ENCODE peak calls at places on chromosomes 7 and 10, in eight cellular contexts. V is AG09309; H is SJSA1; X is MM.1S; T is Panc1; B is PC-9; C is activated CD8-positive, alpha-beta memory T cell treated with anti-CD3 and anti-CD28 coated beads, Interleukin-2, amount 10 ng/mL, durations not matched to agents 7 days and 5 days; F is CD4-positive, CD25-positive, alpha-beta regulatory T cell. I is an unnamed sample.

GRCh38 chr7:30836991-30837390 is 65.8 kb downstream of the MINDY4 start:
- DNase-seq in V (no peak), H (peak), X (no peak), T (no peak), B (no peak), C (peak), F (no peak), I (no peak)

GRCh38 chr7:80596933-80597517 is 41.4 kb upstream of the CD36 start:
- DNase-seq in V (no peak), H (no peak), X (no peak), T (no peak), B (no peak), C (no peak), F (no peak), I (no peak)

GRCh38 chr10:62759599-62760175 is 44.8 kb upstream of the ADO start:
- DNase-seq in V (no peak), H (no peak), X (no peak), T (no peak), B (no peak), C (no peak), F (no peak), I (no peak)

GRCh38 chr10:90337316-90337715 is 520.5 kb downstream of the HTR7 start:
- DNase-seq in V (no peak), H (no peak), X (no peak), T (no peak), B (no peak), C (no peak), F (no peak), I (no peak)

GRCh38 chr7:124532166-124532565 is 233.4 kb downstream of the GPR37 start:
- DNase-seq in V (no peak), H (no peak), X (no peak), T (no peak), B (no peak), C (no peak), F (no peak), I (no peak)

GRCh38 chr10:110765513-110766375 is 106.0 kb upstream of the PDCD4 start:
- DNase-seq in V (no peak), H (no peak), X (peak), T (peak), B (no peak), C (no peak), F (no peak), I (no peak)

GRCh38 chr10:7797582-7797981 is 9.6 kb downstream of the ATP5F1C start:
- DNase-seq in V (peak), H (peak), X (no peak), T (no peak), B (no peak), C (no peak), F (no peak), I (no peak)

GRCh38 chr7:5255832-5256231 is 26.9 kb upstream of the SLC29A4 start:
- DNase-seq in V (no peak), H (no peak), X (no peak), T (no peak), B (no peak), C (no peak), F (no peak), I (no peak)

GRCh38 chr10:31321396-31321941 is 2.5 kb downstream of the ZEB1 start:
- DNase-seq in V (no peak), H (no peak), X (peak), T (no peak), B (no peak), C (no peak), F (peak), I (peak)

GRCh38 chr10:75342397-75342796 is 59.2 kb downstream of the ZNF503 start:
- DNase-seq in V (no peak), H (no peak), X (no peak), T (no peak), B (no peak), C (no peak), F (no peak), I (no peak)

GRCh38 chr10:132134541-132135397 is 52.0 kb upstream of the DPYSL4 start:
- DNase-seq in V (no peak), H (no peak), X (no peak), T (no peak), B (no peak), C (no peak), F (no peak), I (peak)

GRCh38 chr10:55766212-55766611 is 594.8 kb downstream of the ZWINT start:
- DNase-seq in V (no peak), H (no peak), X (no peak), T (no peak), B (no peak), C (no peak), F (no peak), I (no peak)

GRCh38 chr7:27392477-27392876 is 149.9 kb downstream of the EVX1 start:
- DNase-seq in V (no peak), H (no peak), X (no peak), T (no peak), B (no peak), C (no peak), F (no peak), I (no peak)

GRCh38 chr7:2542011-2542923 is 13.1 kb downstream of the BRAT1 start:
- DNase-seq in V (no peak), H (no peak), X (no peak), T (no peak), B (no peak), C (no peak), F (no peak), I (peak)

GRCh38 chr7:50362712-50363282 is 58.3 kb downstream of the IKZF1 start:
- DNase-seq in V (no peak), H (no peak), X (no peak), T (no peak), B (no peak), C (peak), F (peak), I (peak)